ENCODE peak calls at places on chromosomes 1 and 21, in seven cellular contexts. One of them, this sample, is unnamed.

GRCh38 chr1:47596328-47596727 is 158.5 kb downstream of the FOXD2 start:
- DNase-seq in colonic mucosa: no peak
- DNase-seq in breast epithelium: no peak
- DNase-seq in suprapubic skin: no peak
- DNase-seq in dorsolateral prefrontal cortex: no peak
- DNase-seq in upper lobe of right lung: no peak
- DNase-seq in Peyer's patch: no peak
- DNase-seq in this sample: no peak

GRCh38 chr21:45109831-45110492 is 35.6 kb downstream of the ADARB1 start:
- DNase-seq in colonic mucosa: no peak
- DNase-seq in upper lobe of right lung: no peak
- DNase-seq in breast epithelium: no peak
- DNase-seq in Peyer's patch: no peak
- DNase-seq in suprapubic skin: no peak
- DNase-seq in dorsolateral prefrontal cortex: peak
- DNase-seq in this sample: no peak

GRCh38 chr1:118711356-118711755 is 276.8 kb downstream of the TBX15 start:
- DNase-seq in upper lobe of right lung: no peak
- DNase-seq in Peyer's patch: no peak
- DNase-seq in colonic mucosa: no peak
- DNase-seq in breast epithelium: no peak
- DNase-seq in dorsolateral prefrontal cortex: no peak
- DNase-seq in suprapubic skin: no peak
- DNase-seq in this sample: no peak

GRCh38 chr1:33361553-33362262 is 40.8 kb upstream of the A3GALT2 start:
- DNase-seq in upper lobe of right lung: no peak
- DNase-seq in dorsolateral prefrontal cortex: no peak
- DNase-seq in suprapubic skin: peak
- DNase-seq in colonic mucosa: no peak
- DNase-seq in Peyer's patch: no peak
- DNase-seq in breast epithelium: no peak
- DNase-seq in this sample: no peak

GRCh38 chr1:97192872-97193572 is 471.4 kb downstream of the PTBP2 start:
- DNase-seq in Peyer's patch: no peak
- DNase-seq in suprapubic skin: no peak
- DNase-seq in breast epithelium: peak
- DNase-seq in dorsolateral prefrontal cortex: no peak
- DNase-seq in colonic mucosa: no peak
- DNase-seq in upper lobe of right lung: no peak
- DNase-seq in this sample: peak

GRCh38 chr1:5637171-5637570 is 355.1 kb downstream of the NPHP4 start:
- DNase-seq in breast epithelium: no peak
- DNase-seq in dorsolateral prefrontal cortex: peak
- DNase-seq in upper lobe of right lung: no peak
- DNase-seq in colonic mucosa: peak
- DNase-seq in suprapubic skin: no peak
- DNase-seq in Peyer's patch: no peak
- DNase-seq in this sample: no peak

GRCh38 chr1:221994274-221994698 is 252.4 kb upstream of the DUSP10 start:
- DNase-seq in colonic mucosa: no peak
- DNase-seq in breast epithelium: no peak
- DNase-seq in upper lobe of right lung: no peak
- DNase-seq in suprapubic skin: no peak
- DNase-seq in Peyer's patch: no peak
- DNase-seq in dorsolateral prefrontal cortex: no peak
- DNase-seq in this sample: no peak

GRCh38 chr1:213070399-213070798 is 19.4 kb downstream of the RPS6KC1 start:
- DNase-seq in dorsolateral prefrontal cortex: no peak
- DNase-seq in upper lobe of right lung: no peak
- DNase-seq in Peyer's patch: no peak
- DNase-seq in suprapubic skin: no peak
- DNase-seq in breast epithelium: no peak
- DNase-seq in colonic mucosa: no peak
- DNase-seq in this sample: peak

GRCh38 chr1:222392571-222392970 is 155.3 kb downstream of the HHIPL2 start:
- DNase-seq in suprapubic skin: no peak
- DNase-seq in upper lobe of right lung: no peak
- DNase-seq in dorsolateral prefrontal cortex: no peak
- DNase-seq in colonic mucosa: no peak
- DNase-seq in breast epithelium: no peak
- DNase-seq in Peyer's patch: no peak
- DNase-seq in this sample: no peak

GRCh38 chr1:118783095-118783758 is 204.9 kb downstream of the TBX15 start:
- DNase-seq in colonic mucosa: no peak
- DNase-seq in upper lobe of right lung: no peak
- DNase-seq in suprapubic skin: no peak
- DNase-seq in Peyer's patch: no peak
- DNase-seq in dorsolateral prefrontal cortex: no peak
- DNase-seq in breast epithelium: no peak
- DNase-seq in this sample: no peak

GRCh38 chr21:35810431-35810970 is 249.8 kb downstream of the SETD4 start:
- DNase-seq in breast epithelium: no peak
- DNase-seq in colonic mucosa: no peak
- DNase-seq in suprapubic skin: no peak
- DNase-seq in dorsolateral prefrontal cortex: no peak
- DNase-seq in upper lobe of right lung: no peak
- DNase-seq in Peyer's patch: no peak
- DNase-seq in this sample: no peak

GRCh38 chr21:36980280-36981048 is 14.0 kb upstream of the HLCS start:
- DNase-seq in colonic mucosa: peak
- DNase-seq in breast epithelium: no peak
- DNase-seq in Peyer's patch: peak
- DNase-seq in upper lobe of right lung: peak
- DNase-seq in suprapubic skin: no peak
- DNase-seq in dorsolateral prefrontal cortex: peak
- DNase-seq in this sample: no peak

GRCh38 chr1:116553386-116554115 is 17.3 kb downstream of the CD58 start:
- DNase-seq in colonic mucosa: no peak
- DNase-seq in breast epithelium: no peak
- DNase-seq in suprapubic skin: no peak
- DNase-seq in upper lobe of right lung: no peak
- DNase-seq in Peyer's patch: no peak
- DNase-seq in dorsolateral prefrontal cortex: no peak
- DNase-seq in this sample: peak
- H3K27ac ChIP-seq in colonic mucosa: no peak
- H3K27ac ChIP-seq in breast epithelium: no peak
- H3K27ac ChIP-seq in suprapubic skin: no peak
- H3K27ac ChIP-seq in upper lobe of right lung: no peak
- H3K27ac ChIP-seq in Peyer's patch: no peak
- H3K27ac ChIP-seq in dorsolateral prefrontal cortex: no peak
- H3K27ac ChIP-seq in this sample: peak

DNA sequence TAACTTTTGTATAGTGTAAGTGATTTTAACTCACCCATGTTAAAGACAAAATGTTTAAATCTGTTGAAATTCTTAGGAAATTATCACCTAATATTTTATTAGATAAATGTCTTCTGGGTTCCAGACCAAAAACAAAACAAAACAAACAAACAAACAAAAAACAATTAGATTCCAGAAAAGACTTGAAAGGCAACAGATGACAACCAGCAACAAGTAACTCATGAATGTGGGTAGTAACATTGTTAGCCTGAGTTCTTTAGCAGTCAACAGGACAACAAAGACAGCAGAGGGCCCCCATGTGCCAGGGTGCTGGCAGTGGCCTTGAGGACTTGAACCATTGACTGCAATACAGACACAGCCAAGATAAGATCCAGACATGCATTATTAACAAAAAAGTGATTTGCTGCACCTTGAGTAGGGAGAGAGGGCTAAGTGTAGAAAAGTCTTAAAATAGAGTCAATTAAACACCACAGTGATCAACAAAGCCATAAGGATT is 2.4 kb upstream of the CD247 start:
- DNase-seq in suprapubic skin: no peak
- DNase-seq in breast epithelium: no peak
- DNase-seq in colonic mucosa: no peak
- DNase-seq in upper lobe of right lung: no peak
- DNase-seq in dorsolateral prefrontal cortex: peak
- DNase-seq in Peyer's patch: no peak
- DNase-seq in this sample: no peak
- TF ChIP-seq CTCF in suprapubic skin: no peak
- TF ChIP-seq CTCF in breast epithelium: no peak
- TF ChIP-seq CTCF in colonic mucosa: no peak
- TF ChIP-seq CTCF in upper lobe of right lung: no peak
- TF ChIP-seq CTCF in dorsolateral prefrontal cortex: peak
- TF ChIP-seq CTCF in Peyer's patch: no peak
- TF ChIP-seq CTCF in this sample: no peak

GRCh38 chr1:34865573-34865972 is 6.0 kb upstream of the SMIM12 start:
- DNase-seq in colonic mucosa: no peak
- DNase-seq in upper lobe of right lung: peak
- DNase-seq in breast epithelium: no peak
- DNase-seq in Peyer's patch: no peak
- DNase-seq in suprapubic skin: no peak
- DNase-seq in dorsolateral prefrontal cortex: no peak
- DNase-seq in this sample: no peak
- H3K27ac ChIP-seq in colonic mucosa: peak
- H3K27ac ChIP-seq in upper lobe of right lung: peak
- H3K27ac ChIP-seq in breast epithelium: peak
- H3K27ac ChIP-seq in Peyer's patch: peak
- H3K27ac ChIP-seq in suprapubic skin: no peak
- H3K27ac ChIP-seq in dorsolateral prefrontal cortex: peak
- H3K27ac ChIP-seq in this sample: peak

GRCh38 chr1:108644984-108645383 is 15.9 kb downstream of the HENMT1 start:
- DNase-seq in breast epithelium: no peak
- DNase-seq in colonic mucosa: peak
- DNase-seq in suprapubic skin: no peak
- DNase-seq in dorsolateral prefrontal cortex: no peak
- DNase-seq in upper lobe of right lung: no peak
- DNase-seq in Peyer's patch: peak
- DNase-seq in this sample: no peak

GRCh38 chr1:108646661-108647269 is 14.1 kb downstream of the HENMT1 start:
- DNase-seq in upper lobe of right lung: peak
- DNase-seq in dorsolateral prefrontal cortex: peak
- DNase-seq in breast epithelium: peak
- DNase-seq in Peyer's patch: peak
- DNase-seq in suprapubic skin: peak
- DNase-seq in colonic mucosa: peak
- DNase-seq in this sample: no peak

GRCh38 chr1:108646265-108646660 is 14.6 kb downstream of the HENMT1 start:
- DNase-seq in colonic mucosa: no peak
- DNase-seq in suprapubic skin: no peak
- DNase-seq in breast epithelium: no peak
- DNase-seq in dorsolateral prefrontal cortex: no peak
- DNase-seq in Peyer's patch: no peak
- DNase-seq in upper lobe of right lung: no peak
- DNase-seq in this sample: no peak

GRCh38 chr1:108645479-108646184 is 15.3 kb downstream of the HENMT1 start:
- DNase-seq in suprapubic skin: no peak
- DNase-seq in breast epithelium: no peak
- DNase-seq in dorsolateral prefrontal cortex: no peak
- DNase-seq in colonic mucosa: no peak
- DNase-seq in upper lobe of right lung: no peak
- DNase-seq in Peyer's patch: no peak
- DNase-seq in this sample: no peak

GRCh38 chr1:108643492-108644333 is 17.2 kb downstream of the HENMT1 start:
- DNase-seq in colonic mucosa: peak
- DNase-seq in breast epithelium: peak
- DNase-seq in suprapubic skin: no peak
- DNase-seq in dorsolateral prefrontal cortex: peak
- DNase-seq in Peyer's patch: no peak
- DNase-seq in upper lobe of right lung: no peak
- DNase-seq in this sample: peak
- TF ChIP-seq CTCF in colonic mucosa: peak
- TF ChIP-seq CTCF in breast epithelium: peak
- TF ChIP-seq CTCF in suprapubic skin: peak
- TF ChIP-seq CTCF in dorsolateral prefrontal cortex: peak
- TF ChIP-seq CTCF in Peyer's patch: peak
- TF ChIP-seq CTCF in upper lobe of right lung: peak
- TF ChIP-seq CTCF in this sample: peak

DNA sequence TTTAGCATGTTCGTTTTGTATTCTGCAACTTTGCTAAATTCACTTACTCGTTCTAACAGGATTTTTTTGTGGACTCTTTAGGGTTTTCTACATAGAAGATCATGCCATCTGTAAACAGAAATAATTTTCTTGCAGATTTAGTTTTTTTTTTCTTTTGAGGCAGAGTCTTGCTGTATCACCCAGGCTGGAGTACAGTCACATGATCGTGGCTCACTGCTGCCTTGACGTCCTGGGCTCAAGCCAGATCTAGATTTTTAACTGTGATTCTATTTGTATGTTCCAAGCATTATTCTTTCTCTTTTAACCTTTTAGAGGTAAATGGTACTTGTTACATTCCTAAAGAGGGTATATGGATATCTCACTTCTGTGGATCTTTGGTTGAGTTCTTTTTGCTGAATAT is 18.6 kb downstream of the FABP3 start:
- DNase-seq in suprapubic skin: no peak
- DNase-seq in breast epithelium: no peak
- DNase-seq in colonic mucosa: no peak
- DNase-seq in Peyer's patch: no peak
- DNase-seq in upper lobe of right lung: no peak
- DNase-seq in dorsolateral prefrontal cortex: no peak
- DNase-seq in this sample: no peak
- H3K27ac ChIP-seq in suprapubic skin: no peak
- H3K27ac ChIP-seq in breast epithelium: no peak
- H3K27ac ChIP-seq in colonic mucosa: no peak
- H3K27ac ChIP-seq in Peyer's patch: no peak
- H3K27ac ChIP-seq in upper lobe of right lung: no peak
- H3K27ac ChIP-seq in dorsolateral prefrontal cortex: peak
- H3K27ac ChIP-seq in this sample: no peak

This sample was measured in RWPE1.